ENCODE peak calls at places on chromosomes 12 and 14, in six cellular contexts. One of them, this sample, is unnamed.

GRCh38 chr12:124698211-124698997 is 131.0 kb upstream of the NCOR2 start:
- DNase-seq in left ventricle myocardium inferior: no peak
- DNase-seq in heart right ventricle: no peak
- DNase-seq in SHP77: no peak
- DNase-seq in HuH-7.5: no peak
- DNase-seq in cardiac muscle cell: no peak
- DNase-seq in this sample: no peak

GRCh38 chr14:80764496-80764895 is 177.0 kb downstream of the CEP128 start:
- DNase-seq in HuH-7.5: no peak
- DNase-seq in cardiac muscle cell: no peak
- DNase-seq in SHP77: no peak
- DNase-seq in left ventricle myocardium inferior: no peak
- DNase-seq in heart right ventricle: no peak
- DNase-seq in this sample: no peak

GRCh38 chr12:51183816-51184215 is 10.9 kb upstream of the TFCP2 start:
- DNase-seq in HuH-7.5: no peak
- DNase-seq in SHP77: peak
- DNase-seq in left ventricle myocardium inferior: peak
- DNase-seq in cardiac muscle cell: peak
- DNase-seq in heart right ventricle: peak
- DNase-seq in this sample: peak

GRCh38 chr14:32377046-32377445 is 47.9 kb downstream of the AKAP6 start:
- DNase-seq in heart right ventricle: no peak
- DNase-seq in HuH-7.5: no peak
- DNase-seq in cardiac muscle cell: no peak
- DNase-seq in SHP77: no peak
- DNase-seq in left ventricle myocardium inferior: no peak
- DNase-seq in this sample: no peak

GRCh38 chr12:31089072-31089471 is 15.4 kb downstream of the DDX11 start:
- DNase-seq in left ventricle myocardium inferior: no peak
- DNase-seq in heart right ventricle: no peak
- DNase-seq in HuH-7.5: no peak
- DNase-seq in cardiac muscle cell: no peak
- DNase-seq in SHP77: no peak
- DNase-seq in this sample: no peak

GRCh38 chr12:117105902-117106301 is 6.7 kb upstream of the TESC start:
- DNase-seq in heart right ventricle: no peak
- DNase-seq in cardiac muscle cell: no peak
- DNase-seq in SHP77: no peak
- DNase-seq in HuH-7.5: no peak
- DNase-seq in left ventricle myocardium inferior: no peak
- DNase-seq in this sample: peak

GRCh38 chr12:49342066-49342913 is 4.4 kb upstream of the DNAJC22 start:
- DNase-seq in SHP77: peak
- DNase-seq in cardiac muscle cell: peak
- DNase-seq in left ventricle myocardium inferior: peak
- DNase-seq in HuH-7.5: peak
- DNase-seq in heart right ventricle: peak
- DNase-seq in this sample: peak

GRCh38 chr14:100727565-100728240 is 1.0 kb downstream of the DLK1 start:
- DNase-seq in SHP77: no peak
- DNase-seq in cardiac muscle cell: no peak
- DNase-seq in HuH-7.5: no peak
- DNase-seq in heart right ventricle: no peak
- DNase-seq in left ventricle myocardium inferior: no peak
- DNase-seq in this sample: no peak

GRCh38 chr14:64501326-64502171 is 2.1 kb downstream of the ZBTB25 start:
- DNase-seq in left ventricle myocardium inferior: peak
- DNase-seq in SHP77: peak
- DNase-seq in heart right ventricle: peak
- DNase-seq in cardiac muscle cell: no peak
- DNase-seq in HuH-7.5: no peak
- DNase-seq in this sample: peak

GRCh38 chr12:112308184-112308583 is 74.0 kb downstream of the HECTD4 start:
- DNase-seq in left ventricle myocardium inferior: no peak
- DNase-seq in SHP77: no peak
- DNase-seq in heart right ventricle: no peak
- DNase-seq in cardiac muscle cell: no peak
- DNase-seq in HuH-7.5: no peak
- DNase-seq in this sample: no peak

GRCh38 chr14:23306113-23306411 is 571 bp upstream of the BCL2L2 start:
- DNase-seq in SHP77: peak
- DNase-seq in left ventricle myocardium inferior: no peak
- DNase-seq in heart right ventricle: no peak
- DNase-seq in cardiac muscle cell: no peak
- DNase-seq in HuH-7.5: no peak
- DNase-seq in this sample: no peak

GRCh38 chr14:103385994-103386491 is 828 bp downstream of the MARK3 start:
- DNase-seq in SHP77: peak
- DNase-seq in left ventricle myocardium inferior: no peak
- DNase-seq in HuH-7.5: peak
- DNase-seq in cardiac muscle cell: peak
- DNase-seq in heart right ventricle: peak
- DNase-seq in this sample: peak

GRCh38 chr12:109389146-109389545 is 41.4 kb downstream of the MYO1H start:
- DNase-seq in left ventricle myocardium inferior: no peak
- DNase-seq in heart right ventricle: no peak
- DNase-seq in HuH-7.5: no peak
- DNase-seq in cardiac muscle cell: no peak
- DNase-seq in SHP77: no peak
- DNase-seq in this sample: no peak